ENCODE peak calls at places on chromosomes 13 and 19, in nine cellular contexts. N is thoracic aorta; M is OCI-LY7; S is left lung; E is effector memory CD4-positive, alpha-beta T cell; J is iPS DF 6.9; U is heart right ventricle; A is right atrium auricular region; L is endodermal cell. B is an unnamed sample.

GRCh38 chr19:5037936-5038335 is 69.0 kb downstream of the KDM4B start:
- DNase-seq in E (no peak), S (no peak), L (no peak), J (no peak), N (no peak), M (no peak), U (no peak), A (no peak), B (no peak)

GRCh38 chr19:4534836-4535658 is at the start of gene PLIN5:
- DNase-seq in L (peak; percentile 97), M (peak; percentile 69), A (peak; percentile 66), U (peak; percentile 83), S (peak; percentile 75), N (no peak), J (no peak), E (no peak), B (peak; percentile 87)

GRCh38 chr13:24627090-24627714 is 53.0 kb upstream of the ATP12A start:
- DNase-seq in M (no peak), L (peak; percentile 95), E (no peak), S (no peak), U (no peak), J (peak; percentile 63), A (no peak), N (no peak), B (peak; percentile 68)

GRCh38 chr19:49677901-49678674 is 1.0 kb downstream of the PRMT1 start:
- DNase-seq in U (peak; percentile 72), E (peak; percentile 69), A (peak; percentile 75), S (peak; percentile 74), J (no peak), L (peak; percentile 97), M (peak; percentile 85), N (no peak), B (peak; percentile 83)

GRCh38 chr19:40241809-40242384 is 15.4 kb upstream of the CCNP start:
- DNase-seq in S (no peak), L (no peak), M (no peak), E (no peak), J (no peak), N (no peak), A (peak; percentile 87), U (peak; percentile 69), B (no peak)

GRCh38 chr13:110978390-110978789 is 63.5 kb upstream of the ANKRD10 start:
- DNase-seq in J (no peak), U (no peak), M (no peak), L (no peak), A (no peak), E (no peak), N (no peak), S (no peak), B (no peak)

GRCh38 chr19:16071072-16071691 is 5.1 kb upstream of the TPM4 start:
- DNase-seq in U (no peak), J (no peak), A (no peak), S (peak; percentile 19), N (no peak), M (no peak), E (no peak), L (no peak), B (no peak)

GRCh38 chr19:35318679-35319448 is 10.1 kb upstream of the CD22 start:
- DNase-seq in J (no peak), A (peak; percentile 72), U (peak; percentile 37), M (no peak), S (peak; percentile 88), L (no peak), N (peak; percentile 13), E (no peak), B (peak; percentile 74)

GRCh38 chr19:15432018-15432494 is 13.3 kb upstream of the AKAP8L start:
- DNase-seq in A (no peak), J (no peak), E (no peak), M (peak; percentile 33), U (no peak), L (no peak), N (no peak), S (no peak), B (no peak)

GRCh38 chr13:95676100-95676774 is 702 bp upstream of the DNAJC3 start:
- DNase-seq in E (no peak), J (peak; percentile 25), U (no peak), A (no peak), S (no peak), L (no peak), M (peak; percentile 29), N (no peak), B (no peak)

GRCh38 chr13:39895254-39895653 is 239.8 kb downstream of the COG6 start:
- DNase-seq in E (no peak), A (no peak), M (no peak), L (no peak), N (no peak), U (no peak), S (no peak), J (no peak), B (no peak)

GRCh38 chr19:23070353-23070781 is 46.5 kb upstream of the ZNF730 start:
- DNase-seq in N (no peak), S (no peak), E (no peak), J (peak; percentile 29), L (peak; percentile 75), U (peak; percentile 33), A (peak; percentile 61), M (no peak), B (no peak)
- H3K4me3 ChIP-seq in N (peak overlapping the region; percentile 71), S (peak overlapping the region; percentile 24), E (no peak overlapping the region), J (no peak overlapping the region), L (no peak overlapping the region), U (peak overlapping the region; percentile 14), A (peak overlapping the region; percentile 50), M (no peak overlapping the region), B (no peak overlapping the region)

GRCh38 chr19:38616265-38616664 is 1.5 kb downstream of the MAP4K1 start:
- DNase-seq in N (no peak), M (peak; percentile 17), E (no peak), S (no peak), A (no peak), J (no peak), U (no peak), L (no peak), B (no peak)
- H3K4me3 ChIP-seq in N (no peak overlapping the region), M (peak overlapping the region; percentile 92), E (peak overlapping the region; percentile 85), S (no peak overlapping the region), A (no peak overlapping the region), J (no peak overlapping the region), U (no peak overlapping the region), L (no peak overlapping the region), B (no peak overlapping the region)

GRCh38 chr13:99969934-99970760 is 1.4 kb downstream of the ZIC5 start:
- DNase-seq in E (peak; percentile 23), A (peak; percentile 23), M (no peak), U (no peak), J (no peak), N (no peak), S (no peak), L (peak; percentile 94), B (no peak)
- H3K4me3 ChIP-seq in E (peak overlapping the region; percentile 43), A (peak overlapping the region; percentile 30), M (no peak overlapping the region), U (no peak overlapping the region), J (peak overlapping the region; percentile 92), N (peak overlapping the region; percentile 62), S (no peak overlapping the region), L (peak overlapping the region; percentile 97), B (no peak overlapping the region)

GRCh38 chr13:113474179-113474578 is 16.3 kb downstream of the DCUN1D2 start:
- DNase-seq in N (no peak), E (no peak), J (no peak), A (no peak), L (no peak), M (no peak), S (no peak), U (no peak), B (no peak)

GRCh38 chr13:113471844-113472243 is 18.6 kb upstream of the ADPRHL1 start:
- DNase-seq in M (no peak), J (no peak), S (no peak), N (no peak), E (no peak), L (no peak), A (no peak), U (no peak), B (no peak)

GRCh38 chr13:113475280-113475679 is 15.2 kb downstream of the DCUN1D2 start:
- DNase-seq in A (no peak), J (no peak), E (no peak), S (no peak), N (no peak), U (no peak), M (no peak), L (no peak), B (no peak)

GRCh38 chr13:113470073-113470472 is 16.8 kb upstream of the ADPRHL1 start:
- DNase-seq in L (no peak), U (no peak), J (no peak), A (no peak), E (no peak), S (no peak), N (no peak), M (no peak), B (no peak)

GRCh38 chr13:113472355-113473025 is 18.0 kb downstream of the DCUN1D2 start:
- DNase-seq in J (no peak), U (no peak), S (no peak), E (no peak), M (no peak), N (no peak), A (no peak), L (no peak), B (no peak)
- H3K4me3 ChIP-seq in J (no peak overlapping the region), U (no peak overlapping the region), S (no peak overlapping the region), E (no peak overlapping the region), M (no peak overlapping the region), N (no peak overlapping the region), A (peak overlapping the region; percentile 8), L (no peak overlapping the region), B (no peak overlapping the region)

B was measured in mucosa of descending colon.